ENCODE peak calls at places on chromosomes 16 and 17, in eight cellular contexts. One of them, this sample, is unnamed.

GRCh38 chr16:1923299-1924034 is 5.3 kb upstream of the HS3ST6 start:
- DNase-seq in stomach: no peak
- DNase-seq in mesendoderm: peak
- DNase-seq in WERI-Rb-1: peak
- DNase-seq in stimulated activated CD4-positive, alpha-beta T cell treated with anti-CD3 and anti-CD28 coated beads, Interleukin-4, amount 100 ng/mL, for 4 hours: no peak
- DNase-seq in CD8-positive, alpha-beta memory T cell: no peak
- DNase-seq in activated T-cell treated with anti-CD3 and anti-CD28 coated beads, Interleukin-2, amount 50 U/mL, for 24 hours: peak
- DNase-seq in GM13977: no peak
- DNase-seq in this sample: no peak

GRCh38 chr16:73213761-73214480 is 166.0 kb upstream of the ZFHX3 start:
- DNase-seq in stomach: no peak
- DNase-seq in mesendoderm: no peak
- DNase-seq in WERI-Rb-1: no peak
- DNase-seq in stimulated activated CD4-positive, alpha-beta T cell treated with anti-CD3 and anti-CD28 coated beads, Interleukin-4, amount 100 ng/mL, for 4 hours: no peak
- DNase-seq in CD8-positive, alpha-beta memory T cell: no peak
- DNase-seq in activated T-cell treated with anti-CD3 and anti-CD28 coated beads, Interleukin-2, amount 50 U/mL, for 24 hours: no peak
- DNase-seq in GM13977: no peak
- DNase-seq in this sample: no peak

GRCh38 chr16:23836404-23837291 is 865 bp downstream of the PRKCB start:
- DNase-seq in stomach: peak
- DNase-seq in mesendoderm: peak
- DNase-seq in WERI-Rb-1: peak
- DNase-seq in stimulated activated CD4-positive, alpha-beta T cell treated with anti-CD3 and anti-CD28 coated beads, Interleukin-4, amount 100 ng/mL, for 4 hours: peak
- DNase-seq in CD8-positive, alpha-beta memory T cell: peak
- DNase-seq in activated T-cell treated with anti-CD3 and anti-CD28 coated beads, Interleukin-2, amount 50 U/mL, for 24 hours: peak
- DNase-seq in GM13977: peak
- DNase-seq in this sample: peak

GRCh38 chr17:65456368-65457151 is 104.9 kb downstream of the AXIN2 start:
- DNase-seq in stomach: no peak
- DNase-seq in mesendoderm: no peak
- DNase-seq in WERI-Rb-1: no peak
- DNase-seq in stimulated activated CD4-positive, alpha-beta T cell treated with anti-CD3 and anti-CD28 coated beads, Interleukin-4, amount 100 ng/mL, for 4 hours: no peak
- DNase-seq in CD8-positive, alpha-beta memory T cell: no peak
- DNase-seq in activated T-cell treated with anti-CD3 and anti-CD28 coated beads, Interleukin-2, amount 50 U/mL, for 24 hours: no peak
- DNase-seq in GM13977: no peak
- DNase-seq in this sample: no peak

GRCh38 chr16:68062910-68063393 is 22.2 kb upstream of the NFATC3 start:
- DNase-seq in stomach: peak
- DNase-seq in mesendoderm: no peak
- DNase-seq in WERI-Rb-1: no peak
- DNase-seq in stimulated activated CD4-positive, alpha-beta T cell treated with anti-CD3 and anti-CD28 coated beads, Interleukin-4, amount 100 ng/mL, for 4 hours: no peak
- DNase-seq in CD8-positive, alpha-beta memory T cell: peak
- DNase-seq in activated T-cell treated with anti-CD3 and anti-CD28 coated beads, Interleukin-2, amount 50 U/mL, for 24 hours: no peak
- DNase-seq in GM13977: no peak
- DNase-seq in this sample: no peak

GRCh38 chr17:27654654-27655524 is 23.9 kb downstream of the LGALS9 start:
- DNase-seq in stomach: peak
- DNase-seq in mesendoderm: peak
- DNase-seq in WERI-Rb-1: peak
- DNase-seq in stimulated activated CD4-positive, alpha-beta T cell treated with anti-CD3 and anti-CD28 coated beads, Interleukin-4, amount 100 ng/mL, for 4 hours: peak
- DNase-seq in CD8-positive, alpha-beta memory T cell: peak
- DNase-seq in activated T-cell treated with anti-CD3 and anti-CD28 coated beads, Interleukin-2, amount 50 U/mL, for 24 hours: peak
- DNase-seq in GM13977: peak
- DNase-seq in this sample: peak

GRCh38 chr16:10107081-10107480 is 75.1 kb downstream of the GRIN2A start:
- DNase-seq in stomach: no peak
- DNase-seq in mesendoderm: no peak
- DNase-seq in WERI-Rb-1: no peak
- DNase-seq in stimulated activated CD4-positive, alpha-beta T cell treated with anti-CD3 and anti-CD28 coated beads, Interleukin-4, amount 100 ng/mL, for 4 hours: no peak
- DNase-seq in CD8-positive, alpha-beta memory T cell: no peak
- DNase-seq in activated T-cell treated with anti-CD3 and anti-CD28 coated beads, Interleukin-2, amount 50 U/mL, for 24 hours: no peak
- DNase-seq in GM13977: no peak
- DNase-seq in this sample: no peak

GRCh38 chr17:40326014-40326831 is 17.2 kb downstream of the RARA start:
- DNase-seq in stomach: no peak
- DNase-seq in mesendoderm: no peak
- DNase-seq in WERI-Rb-1: no peak
- DNase-seq in stimulated activated CD4-positive, alpha-beta T cell treated with anti-CD3 and anti-CD28 coated beads, Interleukin-4, amount 100 ng/mL, for 4 hours: peak
- DNase-seq in CD8-positive, alpha-beta memory T cell: peak
- DNase-seq in activated T-cell treated with anti-CD3 and anti-CD28 coated beads, Interleukin-2, amount 50 U/mL, for 24 hours: no peak
- DNase-seq in GM13977: peak
- DNase-seq in this sample: no peak

This sample was measured in testis.